ENCODE peak calls at places on chromosomes 7 and 10, in five cellular contexts. F, U, T, I and W are unnamed samples. For H3K27me3, the result is how much of the 10 kb centered on the place peaks cover.

GRCh38 chr10:68330852-68331454 is 911 bp upstream of the HNRNPH3 start:
- DNase-seq in F (no peak), U (peak), T (peak), I (peak), W (no peak)

GRCh38 chr7:148142660-148143248 is 447.8 kb upstream of the C7orf33 start:
- DNase-seq in F (no peak), U (peak), T (peak), I (no peak), W (peak)

GRCh38 chr10:114755537-114755936 is 66.0 kb upstream of the FHIP2A start:
- DNase-seq in F (no peak), U (no peak), T (no peak), I (no peak), W (no peak)

GRCh38 chr10:114714281-114714741 is 56.2 kb upstream of the ABLIM1 start:
- DNase-seq in F (no peak), U (peak), T (peak), I (no peak), W (peak)

GRCh38 chr10:110081914-110082313 is 74.1 kb downstream of the ADD3 start:
- DNase-seq in F (no peak), U (peak), T (no peak), I (no peak), W (peak)

GRCh38 chr7:75987026-75987804 is 7.2 kb downstream of the TMEM120A start:
- DNase-seq in F (no peak), U (no peak), T (peak), I (no peak), W (no peak)

GRCh38 chr10:52115823-52116222 is 198.3 kb upstream of the DKK1 start:
- DNase-seq in F (no peak), U (no peak), T (no peak), I (no peak), W (peak)

GRCh38 chr10:23516530-23516929 is 77.7 kb downstream of the OTUD1 start:
- DNase-seq in F (no peak), U (peak), T (no peak), I (no peak), W (peak)

GRCh38 chr7:148264933-148265557 is 325.5 kb upstream of the C7orf33 start:
- DNase-seq in F (no peak), U (peak), T (no peak), I (no peak), W (peak)

GRCh38 chr7:134016223-134016941 is 110.8 kb upstream of the LRGUK start:
- DNase-seq in F (no peak), U (peak), T (peak), I (no peak), W (peak)

GRCh38 chr7:5064391-5065106 is 18.9 kb downstream of the RBAK start:
- DNase-seq in F (no peak), U (no peak), T (no peak), I (no peak), W (no peak)

GRCh38 chr7:20858913-20859312 is 72.2 kb upstream of the SP8 start:
- DNase-seq in F (no peak), U (no peak), T (no peak), I (no peak), W (no peak)

GRCh38 chr10:45421231-45422097 is 47.4 kb downstream of the ALOX5 start:
- DNase-seq in F (peak), U (no peak), T (no peak), I (peak), W (no peak)

GRCh38 chr7:35536396-35536826 is 158.5 kb downstream of the HERPUD2 start:
- DNase-seq in F (no peak), U (no peak), T (no peak), I (no peak), W (no peak)

DNA sequence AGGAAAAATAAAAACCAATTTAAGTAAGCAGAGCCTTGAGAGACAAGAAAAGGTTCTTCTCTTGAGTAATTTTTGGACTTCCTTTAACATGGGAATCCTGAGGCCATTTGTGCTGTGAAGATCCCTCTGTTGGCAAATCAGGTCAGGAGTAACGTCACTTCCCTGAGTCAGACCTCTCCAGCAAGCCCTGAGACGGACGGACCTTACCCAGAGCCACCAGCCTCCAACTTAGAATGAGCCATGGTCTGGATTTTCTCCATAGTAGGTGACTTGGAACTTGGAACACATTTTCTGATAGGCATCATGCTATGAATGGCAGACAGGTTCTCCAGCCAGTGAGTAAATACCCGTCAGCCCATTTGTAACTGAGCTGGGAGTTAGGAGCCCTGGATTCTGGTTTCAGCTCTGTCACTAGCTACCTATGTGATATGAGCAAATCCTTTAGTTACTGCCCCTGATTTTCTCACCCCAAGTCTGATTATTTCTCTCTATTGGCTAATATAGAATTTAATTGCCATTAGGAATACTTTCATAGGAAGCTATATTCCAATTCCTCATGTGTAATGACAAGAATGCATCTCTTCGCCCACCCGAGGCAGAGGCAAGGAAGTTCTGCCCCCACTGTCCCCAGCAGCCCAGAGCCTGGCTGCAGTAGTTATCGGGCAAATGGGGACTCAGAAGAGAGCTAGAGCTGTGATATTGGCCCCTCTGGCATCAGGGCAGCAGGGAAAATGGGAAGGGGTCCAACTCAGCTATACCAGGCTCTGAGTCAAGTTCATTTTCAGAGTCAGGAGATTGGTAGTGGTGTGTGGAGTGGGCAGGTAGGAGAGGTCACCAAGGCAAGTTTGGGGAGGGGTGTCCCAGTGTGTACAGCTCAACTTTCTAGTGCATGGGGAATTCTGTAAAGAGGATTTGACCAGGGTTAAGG is 153.7 kb upstream of the AGK start:
- DNase-seq in F (no peak), U (no peak), T (no peak), I (no peak), W (no peak)
- H3K27me3 ChIP-seq in F (under half), U (under half), T (under half), I (under half), W (under half)

GRCh38 chr7:156438011-156438410 is 202.6 kb upstream of the RNF32 start:
- DNase-seq in F (no peak), U (no peak), T (no peak), I (no peak), W (no peak)
- H3K27me3 ChIP-seq in F (under half), U (under half), T (under half), I (under half), W (under half)

GRCh38 chr7:1255083-1255816 is 22.6 kb downstream of the UNCX start:
- DNase-seq in F (no peak), U (no peak), T (no peak), I (no peak), W (no peak)
- H3K27me3 ChIP-seq in F (under half), U (under half), T (under half), I (under half), W (under half)

GRCh38 chr7:102197599-102197998 is 89.1 kb upstream of the SH2B2 start:
- DNase-seq in F (no peak), U (no peak), T (no peak), I (no peak), W (no peak)

GRCh38 chr7:102195361-102195760 is 91.3 kb upstream of the SH2B2 start:
- DNase-seq in F (no peak), U (no peak), T (no peak), I (no peak), W (no peak)

GRCh38 chr7:102193806-102194205 is 92.9 kb upstream of the SH2B2 start:
- DNase-seq in F (no peak), U (peak), T (no peak), I (no peak), W (peak)

GRCh38 chr7:102197161-102197560 is 89.5 kb upstream of the SH2B2 start:
- DNase-seq in F (no peak), U (no peak), T (no peak), I (no peak), W (no peak)

DNA sequence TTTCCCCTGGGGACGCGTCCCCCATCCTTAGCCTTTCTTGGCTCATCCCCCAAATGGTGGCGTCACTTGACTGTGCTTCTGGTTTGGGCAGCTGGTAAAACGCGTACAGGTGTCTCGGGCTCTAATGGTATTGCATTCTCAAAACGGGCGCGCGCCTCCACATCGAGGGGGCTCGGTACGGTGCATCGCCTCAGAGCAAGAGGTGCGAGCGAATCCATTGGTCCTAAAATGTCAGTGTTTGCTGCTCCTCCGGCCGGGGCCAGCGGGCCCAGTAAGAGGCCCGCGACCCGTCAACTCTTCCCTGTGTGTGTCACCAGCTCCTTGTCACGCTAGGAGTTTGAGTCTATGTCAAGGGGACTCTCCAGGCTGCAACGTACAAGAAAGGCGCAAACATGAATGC is 90.6 kb upstream of the SH2B2 start:
- DNase-seq in F (no peak), U (no peak), T (no peak), I (no peak), W (no peak)
- H3K27me3 ChIP-seq in F (under half), U (under half), T (under half), I (under half), W (under half)